ENCODE peak calls at places on chromosomes 3 and 15, in six cellular contexts. M is Peyer's patch, U is uterus, C is ovary, F is heart left ventricle, E is spleen. H is an unnamed sample.

GRCh38 chr3:138197058-138197457 is 10.0 kb downstream of the ARMC8 start:
- DNase-seq in M (no peak), U (no peak), C (no peak), F (no peak), E (no peak), H (peak)

GRCh38 chr15:58403581-58403980 is 28.2 kb upstream of the LIPC start:
- DNase-seq in M (no peak), U (no peak), C (no peak), F (no peak), E (no peak), H (no peak)

GRCh38 chr15:90035095-90035834 is 34.1 kb downstream of the ZNF710 start:
- DNase-seq in M (no peak), U (peak), C (no peak), F (peak), E (peak), H (peak)

GRCh38 chr3:137766069-137766960 is 2.2 kb downstream of the SOX14 start:
- DNase-seq in M (no peak), U (no peak), C (no peak), F (no peak), E (no peak), H (no peak)

GRCh38 chr15:63054985-63055384 is 12.4 kb downstream of the TPM1 start:
- DNase-seq in M (no peak), U (no peak), C (no peak), F (no peak), E (no peak), H (no peak)

GRCh38 chr15:80010131-80010673 is 39.2 kb upstream of the BCL2A1 start:
- DNase-seq in M (no peak), U (no peak), C (no peak), F (no peak), E (no peak), H (no peak)

GRCh38 chr15:50996641-50997040 is 88.2 kb downstream of the AP4E1 start:
- DNase-seq in M (no peak), U (no peak), C (no peak), F (no peak), E (no peak), H (no peak)

GRCh38 chr3:101195951-101196713 is 124.2 kb downstream of the IMPG2 start:
- DNase-seq in M (no peak), U (no peak), C (no peak), F (no peak), E (no peak), H (no peak)

GRCh38 chr3:109025896-109026295 is 72.2 kb upstream of the GUCA1C start:
- DNase-seq in M (no peak), U (no peak), C (no peak), F (no peak), E (no peak), H (no peak)

GRCh38 chr15:84725001-84725491 is 9.1 kb upstream of the SEC11A start:
- DNase-seq in M (peak), U (no peak), C (no peak), F (no peak), E (no peak), H (peak)

GRCh38 chr3:94173667-94174434 is 111.0 kb downstream of the NSUN3 start:
- DNase-seq in M (no peak), U (no peak), C (no peak), F (no peak), E (no peak), H (no peak)

GRCh38 chr15:57732526-57733331 is 26.2 kb downstream of the POLR2M start:
- DNase-seq in M (peak), U (peak), C (peak), F (no peak), E (no peak), H (peak)

GRCh38 chr3:41688595-41689380 is 273.1 kb downstream of the ULK4 start:
- DNase-seq in M (no peak), U (no peak), C (no peak), F (no peak), E (no peak), H (no peak)

GRCh38 chr15:45854455-45855202 is 219.8 kb downstream of the SQOR start:
- DNase-seq in M (no peak), U (no peak), C (no peak), F (no peak), E (no peak), H (no peak)

GRCh38 chr3:53844262-53845102 is 1.7 kb downstream of the CHDH start:
- DNase-seq in M (no peak), U (no peak), C (no peak), F (no peak), E (no peak), H (no peak)

GRCh38 chr3:53845103-53845880 is 927 bp downstream of the CHDH start:
- DNase-seq in M (peak), U (peak), C (peak), F (no peak), E (no peak), H (peak)

GRCh38 chr3:53841296-53841695 is 4.9 kb downstream of the CHDH start:
- DNase-seq in M (no peak), U (no peak), C (no peak), F (no peak), E (no peak), H (peak)

GRCh38 chr3:53842436-53843194 is 3.6 kb downstream of the CHDH start:
- DNase-seq in M (no peak), U (peak), C (no peak), F (no peak), E (no peak), H (peak)

DNA sequence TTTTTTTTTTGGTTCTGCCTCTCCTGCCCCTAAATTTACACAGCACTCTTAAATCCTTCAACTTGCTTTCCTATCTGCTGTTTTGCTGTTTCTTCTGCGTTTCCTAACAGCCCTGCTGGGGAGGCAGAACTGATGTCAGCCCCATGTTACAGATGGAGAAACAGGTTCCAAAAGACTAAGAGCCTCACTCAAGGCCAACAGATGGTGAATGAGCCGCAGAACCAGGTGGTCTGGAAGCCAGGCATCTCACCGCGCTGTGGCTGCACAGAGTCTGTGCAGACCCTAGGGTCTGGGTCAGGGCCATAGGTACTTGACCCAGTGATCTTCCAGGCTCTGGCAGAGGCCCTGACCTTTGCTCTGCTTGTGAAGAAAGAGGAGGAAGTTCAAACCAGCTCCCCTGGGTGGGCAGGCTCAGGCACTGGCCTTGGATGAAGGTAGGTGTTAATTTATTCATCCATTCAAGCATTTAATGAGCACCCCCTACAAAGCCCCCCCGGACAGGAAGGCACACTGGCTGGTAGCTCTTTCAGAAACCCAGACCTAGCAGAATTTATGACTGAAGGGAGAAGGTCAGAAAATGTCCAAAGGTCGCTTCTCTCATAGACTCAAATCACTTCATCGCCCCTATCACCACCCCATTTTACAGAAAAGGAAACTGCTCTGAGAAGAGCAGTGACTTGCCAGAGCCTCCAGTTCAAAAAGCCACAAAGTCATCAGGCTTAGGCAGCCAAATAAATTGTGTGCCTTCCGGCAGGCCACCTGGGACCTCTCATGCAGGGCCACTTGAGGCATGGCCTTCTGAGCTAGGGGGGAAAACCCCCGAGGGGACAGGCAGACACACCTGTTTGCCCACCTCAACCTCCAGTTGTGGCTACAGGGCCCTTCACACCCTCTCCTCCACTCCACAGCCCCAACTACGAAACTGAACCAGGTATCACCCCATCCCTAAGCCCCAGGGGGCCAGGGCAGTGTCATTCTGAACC is 2.7 kb downstream of the CHDH start:
- DNase-seq in M (no peak), U (no peak), C (no peak), F (no peak), E (no peak), H (no peak)
- H3K4me3 ChIP-seq in M (peak), U (no peak), C (no peak), F (no peak), E (no peak), H (no peak)

GRCh38 chr3:28348637-28349396 is at the start of the genes AZI2 and ZCWPW2:
- DNase-seq in M (peak), U (peak), C (peak), F (peak), E (peak), H (peak)
- TF ChIP-seq CTCF in M (no peak), U (peak), C (no peak), F (peak), E (no peak), H (no peak)

GRCh38 chr3:172129868-172130751 is 90.7 kb downstream of the FNDC3B start:
- DNase-seq in M (peak), U (peak), C (peak), F (peak), E (peak), H (peak)
- TF ChIP-seq POLR2A in M (no peak), U (no peak), C (no peak), F (no peak), E (no peak), H (no peak)

GRCh38 chr3:127628426-127628787 is 578 bp upstream of the PODXL2 start:
- DNase-seq in M (no peak), U (no peak), C (no peak), F (no peak), E (no peak), H (no peak)
- H3K4me3 ChIP-seq in M (no peak), U (no peak), C (no peak), F (no peak), E (no peak), H (no peak)

GRCh38 chr3:31427623-31428022 is 105.1 kb upstream of the STT3B start:
- DNase-seq in M (no peak), U (no peak), C (no peak), F (no peak), E (no peak), H (no peak)
- TF ChIP-seq CTCF in M (no peak), U (no peak), C (no peak), F (no peak), E (no peak), H (no peak)

GRCh38 chr3:32571192-32571485 is 481 bp upstream of the DYNC1LI1 start:
- DNase-seq in M (no peak), U (no peak), C (no peak), F (no peak), E (no peak), H (no peak)
- TF ChIP-seq POLR2A in M (no peak), U (no peak), C (no peak), F (no peak), E (no peak), H (no peak)

GRCh38 chr3:185813205-185813604 is 11.6 kb downstream of the IGF2BP2 start:
- DNase-seq in M (no peak), U (no peak), C (no peak), F (no peak), E (no peak), H (no peak)
- H3K4me3 ChIP-seq in M (no peak), U (no peak), C (no peak), F (no peak), E (no peak), H (no peak)

GRCh38 chr3:46021516-46021915 is 5.8 kb downstream of the XCR1 start:
- DNase-seq in M (no peak), U (no peak), C (no peak), F (no peak), E (no peak), H (no peak)
- TF ChIP-seq CTCF in M (no peak), U (no peak), C (no peak), F (no peak), E (no peak), H (no peak)

GRCh38 chr3:158244274-158244673 is 134.4 kb downstream of the RSRC1 start:
- DNase-seq in M (no peak), U (no peak), C (no peak), F (no peak), E (no peak), H (no peak)
- TF ChIP-seq POLR2A in M (no peak), U (no peak), C (no peak), F (no peak), E (no peak), H (no peak)

GRCh38 chr3:51683566-51683965 is 12.5 kb downstream of the TEX264 start:
- DNase-seq in M (no peak), U (no peak), C (no peak), F (peak), E (no peak), H (no peak)
- H3K4me3 ChIP-seq in M (no peak), U (no peak), C (no peak), F (no peak), E (no peak), H (no peak)

H was measured in testis.